ENCODE peak calls at places on chromosome 14, in four cellular contexts. F is kidney glomerular epithelial cell, C is astrocyte of the spinal cord, X is A549. U is an unnamed sample.

GRCh38 chr14:79304279-79304678 is 907.0 kb downstream of the DIO2 start:
- DNase-seq in F (no peak), C (no peak), X (no peak), U (no peak)

GRCh38 chr14:66495214-66496098 is 9.3 kb downstream of the CCDC196 start:
- DNase-seq in X (peak), C (peak), F (peak), U (peak)

GRCh38 chr14:50008562-50009355 is 107.6 kb downstream of the VCPKMT start:
- DNase-seq in X (peak), C (no peak), F (no peak), U (no peak)

GRCh38 chr14:92452471-92452870 is 61.1 kb upstream of the RIN3 start:
- DNase-seq in X (no peak), F (no peak), C (no peak), U (no peak)

GRCh38 chr14:76337619-76338545 is 38.1 kb upstream of the ESRRB start:
- DNase-seq in C (no peak), X (no peak), F (no peak), U (no peak)

GRCh38 chr14:102450206-102451063 is 59.1 kb downstream of the ANKRD9 start:
- DNase-seq in X (no peak), C (no peak), F (no peak), U (no peak)

GRCh38 chr14:94385553-94386057 is 2.8 kb downstream of the SERPINA1 start:
- DNase-seq in F (no peak), X (no peak), C (no peak), U (no peak)

GRCh38 chr14:106831322-106831720 is 1304.9 kb downstream of the TMEM121 start:
- DNase-seq in X (peak), F (no peak), C (no peak), U (no peak)

GRCh38 chr14:81268016-81268416 is 47.3 kb upstream of the GTF2A1 start:
- DNase-seq in F (peak), X (peak), C (no peak), U (peak)

GRCh38 chr14:106694638-106695393 is 1168.4 kb downstream of the TMEM121 start:
- DNase-seq in F (no peak), C (no peak), X (peak), U (no peak)

GRCh38 chr14:69298131-69299071 is 38.4 kb downstream of the GALNT16 start:
- DNase-seq in F (no peak), X (no peak), C (no peak), U (no peak)

GRCh38 chr14:33728010-33728498 is 222.8 kb downstream of the EGLN3 start:
- DNase-seq in F (peak), X (no peak), C (no peak), U (no peak)

GRCh38 chr14:35808076-35808657 is 928 bp downstream of the RALGAPA1 start:
- DNase-seq in X (peak), F (no peak), C (peak), U (no peak)

GRCh38 chr14:100539766-100540140 is 47.5 kb downstream of the BEGAIN start:
- DNase-seq in X (no peak), F (no peak), C (no peak), U (no peak)

GRCh38 chr14:86462193-86462592 is 932.2 kb downstream of the FLRT2 start:
- DNase-seq in X (peak), C (peak), F (peak), U (peak)

GRCh38 chr14:103710771-103711392 is 4.4 kb downstream of the XRCC3 start:
- DNase-seq in C (no peak), X (no peak), F (no peak), U (no peak)

GRCh38 chr14:72443991-72444431 is 449.9 kb downstream of the DPF3 start:
- DNase-seq in C (no peak), X (no peak), F (no peak), U (no peak)

GRCh38 chr14:67396381-67396965 is 15.5 kb downstream of the PLEK2 start:
- DNase-seq in X (no peak), C (peak), F (no peak), U (no peak)

GRCh38 chr14:102007916-102008418 is 43.6 kb downstream of the DYNC1H1 start:
- DNase-seq in X (no peak), C (no peak), F (no peak), U (no peak)

GRCh38 chr14:55749201-55749812 is 169.3 kb downstream of the KTN1 start:
- DNase-seq in C (no peak), F (no peak), X (peak), U (no peak)

GRCh38 chr14:63508033-63508432 is 35.1 kb downstream of the PPP2R5E start:
- DNase-seq in F (no peak), X (no peak), C (no peak), U (no peak)

GRCh38 chr14:102795060-102795925 is 18.0 kb downstream of the TRAF3 start:
- DNase-seq in F (peak), X (peak), C (peak), U (peak)

GRCh38 chr14:68784995-68785816 is 7.7 kb downstream of the ZFP36L1 start:
- DNase-seq in F (peak), X (peak), C (peak), U (no peak)

GRCh38 chr14:25004389-25004809 is 45.5 kb downstream of the STXBP6 start:
- DNase-seq in F (no peak), X (no peak), C (no peak), U (no peak)

GRCh38 chr14:72855913-72856312 is 38.0 kb downstream of the DPF3 start:
- DNase-seq in C (peak), F (peak), X (no peak), U (no peak)

GRCh38 chr14:105918496-105919262 is 392.3 kb downstream of the TMEM121 start:
- DNase-seq in C (no peak), X (no peak), F (no peak), U (no peak)

GRCh38 chr14:59328410-59328809 is 136.8 kb downstream of the GPR135 start:
- DNase-seq in X (peak), F (no peak), C (no peak), U (no peak)

GRCh38 chr14:35534130-35534883 is at the start of gene INSM2:
- DNase-seq in F (no peak), C (no peak), X (peak), U (no peak)

GRCh38 chr14:52068741-52069616 is at the start of gene NID2:
- DNase-seq in F (peak), C (peak), X (peak), U (peak)

GRCh38 chr14:103748539-103748867 is 32.9 kb downstream of the ZFYVE21 start:
- DNase-seq in C (no peak), X (no peak), F (no peak), U (no peak)

GRCh38 chr14:98198385-98198784 is 1073.6 kb downstream of the BCL11B start:
- DNase-seq in X (no peak), C (no peak), F (no peak), U (no peak)

GRCh38 chr14:88225721-88226120 is 97.3 kb downstream of the KCNK10 start:
- DNase-seq in X (no peak), F (no peak), C (no peak), U (no peak)

GRCh38 chr14:34498684-34499412 is 36.8 kb upstream of the SPTSSA start:
- DNase-seq in F (no peak), X (peak), C (peak), U (no peak)

GRCh38 chr14:29741909-29742401 is 185.7 kb downstream of the PRKD1 start:
- DNase-seq in C (peak), X (no peak), F (no peak), U (no peak)

U was measured in brain microvascular endothelial cell.